ENCODE peak calls at places on chromosomes 2 and 18, in ten cellular contexts. Q, V, A, X, N, W, O, U, Y and L are unnamed samples.

GRCh38 chr2:71949537-71949798 is 198.2 kb downstream of the CYP26B1 start:
- DNase-seq in V (no peak), U (no peak), Y (no peak), A (no peak), W (no peak), X (peak), Q (no peak), N (no peak), O (no peak), L (no peak)

GRCh38 chr2:226273440-226273839 is 526.2 kb downstream of the IRS1 start:
- DNase-seq in N (no peak), A (peak), O (no peak), V (no peak), W (no peak), Q (no peak), X (no peak), Y (peak), U (no peak), L (peak)

GRCh38 chr18:37630326-37630725 is 64.7 kb upstream of the CELF4 start:
- DNase-seq in N (no peak), U (no peak), O (no peak), A (no peak), V (no peak), W (no peak), Y (no peak), X (no peak), Q (no peak), L (no peak)

GRCh38 chr2:114010001-114010400 is 120.1 kb downstream of the ACTR3 start:
- DNase-seq in O (no peak), X (no peak), V (no peak), U (no peak), Y (no peak), A (peak), W (peak), Q (no peak), N (no peak), L (no peak)

GRCh38 chr18:37484893-37485834 is 80.4 kb downstream of the CELF4 start:
- DNase-seq in U (no peak), X (peak), Q (peak), V (no peak), Y (peak), W (no peak), A (peak), O (no peak), N (peak), L (no peak)

GRCh38 chr18:70397259-70397925 is 108.5 kb downstream of the SOCS6 start:
- DNase-seq in U (peak), N (no peak), Y (peak), A (peak), V (no peak), O (no peak), Q (no peak), X (no peak), W (no peak), L (no peak)

GRCh38 chr2:200161458-200161857 is 145.0 kb upstream of the SPATS2L start:
- DNase-seq in Y (no peak), A (no peak), X (no peak), Q (no peak), V (no peak), U (no peak), O (no peak), N (no peak), W (no peak), L (no peak)

GRCh38 chr2:151374426-151374825 is 17.0 kb downstream of the TNFAIP6 start:
- DNase-seq in Y (peak), A (peak), N (no peak), O (peak), Q (no peak), V (peak), W (peak), U (peak), X (peak), L (peak)

GRCh38 chr2:226354434-226354833 is 445.2 kb downstream of the IRS1 start:
- DNase-seq in X (peak), Q (no peak), N (no peak), V (no peak), W (peak), O (no peak), Y (peak), U (peak), A (peak), L (no peak)

GRCh38 chr2:30677861-30678385 is 129.3 kb downstream of the CAPN13 start:
- DNase-seq in X (no peak), Q (no peak), W (no peak), U (no peak), A (no peak), Y (no peak), V (no peak), O (no peak), N (no peak), L (no peak)

GRCh38 chr2:43430489-43430888 is 165.3 kb downstream of the THADA start:
- DNase-seq in Y (no peak), X (no peak), A (no peak), N (no peak), Q (no peak), W (no peak), V (no peak), U (no peak), O (no peak), L (no peak)

GRCh38 chr2:218186355-218186766 is 19.6 kb upstream of the CXCR1 start:
- DNase-seq in Q (peak), O (peak), N (peak), U (peak), Y (peak), W (peak), V (peak), X (peak), A (peak), L (peak)

GRCh38 chr2:27307545-27308358 is 493 bp downstream of the UCN start:
- DNase-seq in Q (no peak), U (no peak), Y (no peak), A (no peak), N (peak), W (no peak), V (no peak), O (no peak), X (no peak), L (no peak)

GRCh38 chr2:105604938-105605337 is 139.8 kb upstream of the NCK2 start:
- DNase-seq in Q (no peak), U (no peak), O (no peak), W (no peak), N (no peak), Y (no peak), V (no peak), X (no peak), A (no peak), L (no peak)

GRCh38 chr2:239151201-239152131 is 249.4 kb downstream of the HDAC4 start:
- DNase-seq in V (no peak), Q (no peak), X (peak), U (no peak), O (no peak), W (no peak), Y (no peak), N (no peak), A (no peak), L (no peak)

GRCh38 chr2:227606476-227606875 is 7.8 kb downstream of the SCYGR2 start:
- DNase-seq in N (no peak), U (no peak), X (no peak), V (no peak), O (no peak), A (no peak), Y (no peak), Q (no peak), W (no peak), L (no peak)

GRCh38 chr2:214810670-214811069 is 1.2 kb upstream of the BARD1 start:
- DNase-seq in X (no peak), Q (no peak), U (peak), O (peak), A (peak), W (no peak), V (no peak), Y (peak), N (no peak), L (peak)

GRCh38 chr2:20450201-20451108 is 3.6 kb downstream of the RHOB start:
- DNase-seq in Y (peak), W (no peak), O (no peak), A (peak), X (peak), U (peak), V (no peak), N (no peak), Q (peak), L (peak)

GRCh38 chr2:54591551-54591950 is 131.9 kb upstream of the EML6 start:
- DNase-seq in N (no peak), X (no peak), Y (no peak), A (no peak), Q (no peak), W (no peak), U (no peak), O (no peak), V (no peak), L (no peak)

GRCh38 chr2:20108655-20109396 is 57.4 kb upstream of the LAPTM4A start:
- DNase-seq in O (no peak), N (no peak), U (peak), Q (no peak), X (no peak), W (peak), A (peak), V (peak), Y (peak), L (no peak)

GRCh38 chr2:24930768-24931167 is 10.7 kb upstream of the ADCY3 start:
- DNase-seq in W (peak), Y (no peak), U (peak), X (no peak), N (no peak), A (peak), Q (no peak), V (no peak), O (peak), L (peak)

GRCh38 chr18:46289931-46290330 is 185.7 kb downstream of the HAUS1 start:
- DNase-seq in A (no peak), Y (no peak), X (no peak), Q (no peak), O (no peak), W (no peak), N (no peak), U (no peak), V (no peak), L (no peak)

GRCh38 chr2:72131916-72132841 is 15.5 kb downstream of the CYP26B1 start:
- DNase-seq in A (no peak), X (no peak), Q (no peak), V (no peak), W (no peak), Y (no peak), U (no peak), N (peak), O (no peak), L (no peak)